ENCODE peak calls at places on chromosomes 7 and 10, in seven cellular contexts. One of them, this sample, is unnamed. For H3K9me3, the result is how much of the 10 kb centered on the place peaks cover.

GRCh38 chr10:103969436-103969835 is 2.5 kb downstream of the SLK start:
- DNase-seq in psoas muscle: no peak
- DNase-seq in A549: no peak
- DNase-seq in ovary: no peak
- DNase-seq in transverse colon: no peak
- DNase-seq in cardiac muscle cell: no peak
- DNase-seq in tibial nerve: no peak
- DNase-seq in this sample: no peak

GRCh38 chr10:17075510-17075909 is 54.1 kb downstream of the CUBN start:
- DNase-seq in psoas muscle: no peak
- DNase-seq in A549: peak
- DNase-seq in ovary: no peak
- DNase-seq in transverse colon: no peak
- DNase-seq in cardiac muscle cell: peak
- DNase-seq in tibial nerve: no peak
- DNase-seq in this sample: no peak

GRCh38 chr10:103839867-103840746 is 15.3 kb downstream of the SH3PXD2A start:
- DNase-seq in psoas muscle: peak
- DNase-seq in A549: no peak
- DNase-seq in ovary: no peak
- DNase-seq in transverse colon: peak
- DNase-seq in cardiac muscle cell: no peak
- DNase-seq in tibial nerve: no peak
- DNase-seq in this sample: no peak

GRCh38 chr7:14846405-14846804 is 56.1 kb downstream of the DGKB start:
- DNase-seq in psoas muscle: no peak
- DNase-seq in A549: no peak
- DNase-seq in ovary: no peak
- DNase-seq in transverse colon: no peak
- DNase-seq in cardiac muscle cell: no peak
- DNase-seq in tibial nerve: no peak
- DNase-seq in this sample: no peak

GRCh38 chr10:95445223-95445836 is 115.8 kb downstream of the SORBS1 start:
- DNase-seq in psoas muscle: peak
- DNase-seq in A549: peak
- DNase-seq in ovary: peak
- DNase-seq in transverse colon: peak
- DNase-seq in cardiac muscle cell: peak
- DNase-seq in tibial nerve: no peak
- DNase-seq in this sample: no peak

GRCh38 chr7:144565586-144565985 is 162.1 kb upstream of the NOBOX start:
- DNase-seq in psoas muscle: no peak
- DNase-seq in A549: no peak
- DNase-seq in ovary: no peak
- DNase-seq in transverse colon: no peak
- DNase-seq in cardiac muscle cell: no peak
- DNase-seq in tibial nerve: no peak
- DNase-seq in this sample: no peak

GRCh38 chr10:59831658-59832503 is 74.5 kb downstream of the CCDC6 start:
- DNase-seq in psoas muscle: no peak
- DNase-seq in A549: no peak
- DNase-seq in ovary: no peak
- DNase-seq in transverse colon: no peak
- DNase-seq in cardiac muscle cell: no peak
- DNase-seq in tibial nerve: no peak
- DNase-seq in this sample: no peak

GRCh38 chr10:77391605-77392235 is 245.9 kb downstream of the KCNMA1 start:
- DNase-seq in psoas muscle: peak
- DNase-seq in A549: peak
- DNase-seq in ovary: peak
- DNase-seq in transverse colon: peak
- DNase-seq in cardiac muscle cell: peak
- DNase-seq in tibial nerve: peak
- DNase-seq in this sample: peak

GRCh38 chr10:67818323-67818722 is 19.7 kb downstream of the DNAJC12 start:
- DNase-seq in psoas muscle: no peak
- DNase-seq in A549: peak
- DNase-seq in ovary: no peak
- DNase-seq in transverse colon: no peak
- DNase-seq in cardiac muscle cell: peak
- DNase-seq in tibial nerve: no peak
- DNase-seq in this sample: no peak

GRCh38 chr10:60282771-60283353 is 106.8 kb downstream of the ANK3 start:
- DNase-seq in psoas muscle: no peak
- DNase-seq in A549: peak
- DNase-seq in ovary: no peak
- DNase-seq in transverse colon: no peak
- DNase-seq in cardiac muscle cell: peak
- DNase-seq in tibial nerve: no peak
- DNase-seq in this sample: no peak

GRCh38 chr10:131062621-131063260 is 248.8 kb downstream of the TCERG1L start:
- DNase-seq in psoas muscle: no peak
- DNase-seq in A549: no peak
- DNase-seq in ovary: no peak
- DNase-seq in transverse colon: no peak
- DNase-seq in cardiac muscle cell: no peak
- DNase-seq in tibial nerve: no peak
- DNase-seq in this sample: no peak

GRCh38 chr10:6383099-6383812 is 180.5 kb downstream of the PFKFB3 start:
- DNase-seq in psoas muscle: no peak
- DNase-seq in A549: no peak
- DNase-seq in ovary: peak
- DNase-seq in transverse colon: no peak
- DNase-seq in cardiac muscle cell: peak
- DNase-seq in tibial nerve: no peak
- DNase-seq in this sample: no peak

GRCh38 chr7:142854505-142855400 is at the start of gene EPHB6:
- DNase-seq in psoas muscle: peak
- DNase-seq in A549: peak
- DNase-seq in ovary: peak
- DNase-seq in transverse colon: peak
- DNase-seq in cardiac muscle cell: peak
- DNase-seq in tibial nerve: peak
- DNase-seq in this sample: peak

GRCh38 chr7:87001214-87001613 is 58.2 kb downstream of the ELAPOR2 start:
- DNase-seq in psoas muscle: no peak
- DNase-seq in A549: no peak
- DNase-seq in ovary: no peak
- DNase-seq in transverse colon: no peak
- DNase-seq in cardiac muscle cell: peak
- DNase-seq in tibial nerve: no peak
- DNase-seq in this sample: no peak

GRCh38 chr7:2032030-2032875 is 200.5 kb downstream of the MAD1L1 start:
- DNase-seq in psoas muscle: peak
- DNase-seq in A549: no peak
- DNase-seq in ovary: no peak
- DNase-seq in transverse colon: no peak
- DNase-seq in cardiac muscle cell: peak
- DNase-seq in tibial nerve: no peak
- DNase-seq in this sample: peak

GRCh38 chr7:139127648-139128047 is 18.1 kb upstream of the ZC3HAV1 start:
- DNase-seq in psoas muscle: no peak
- DNase-seq in A549: no peak
- DNase-seq in ovary: no peak
- DNase-seq in transverse colon: no peak
- DNase-seq in cardiac muscle cell: peak
- DNase-seq in tibial nerve: no peak
- DNase-seq in this sample: no peak

GRCh38 chr10:50439187-50439586 is 184.6 kb downstream of the SGMS1 start:
- DNase-seq in psoas muscle: no peak
- DNase-seq in A549: no peak
- DNase-seq in ovary: no peak
- DNase-seq in transverse colon: no peak
- DNase-seq in cardiac muscle cell: no peak
- DNase-seq in tibial nerve: no peak
- DNase-seq in this sample: no peak

GRCh38 chr7:11252705-11253272 is 279.1 kb downstream of the PHF14 start:
- DNase-seq in psoas muscle: no peak
- DNase-seq in A549: no peak
- DNase-seq in ovary: no peak
- DNase-seq in transverse colon: no peak
- DNase-seq in cardiac muscle cell: no peak
- DNase-seq in tibial nerve: no peak
- DNase-seq in this sample: no peak

GRCh38 chr10:26861326-26861998 is 704 bp upstream of the ABI1 start:
- DNase-seq in psoas muscle: no peak
- DNase-seq in A549: no peak
- DNase-seq in ovary: no peak
- DNase-seq in transverse colon: no peak
- DNase-seq in cardiac muscle cell: no peak
- DNase-seq in tibial nerve: no peak
- DNase-seq in this sample: no peak
- TF ChIP-seq CTCF in psoas muscle: peak
- TF ChIP-seq CTCF in A549: peak
- TF ChIP-seq CTCF in ovary: peak
- TF ChIP-seq CTCF in transverse colon: no peak
- TF ChIP-seq CTCF in cardiac muscle cell: no peak
- TF ChIP-seq CTCF in tibial nerve: no peak
- TF ChIP-seq CTCF in this sample: no peak

GRCh38 chr7:157518514-157519175 is 181.8 kb downstream of the DNAJB6 start:
- DNase-seq in psoas muscle: no peak
- DNase-seq in A549: no peak
- DNase-seq in ovary: no peak
- DNase-seq in transverse colon: no peak
- DNase-seq in cardiac muscle cell: no peak
- DNase-seq in tibial nerve: no peak
- DNase-seq in this sample: no peak

GRCh38 chr7:157520249-157520648 is 183.4 kb downstream of the DNAJB6 start:
- DNase-seq in psoas muscle: no peak
- DNase-seq in A549: no peak
- DNase-seq in ovary: peak
- DNase-seq in transverse colon: no peak
- DNase-seq in cardiac muscle cell: no peak
- DNase-seq in tibial nerve: no peak
- DNase-seq in this sample: no peak

GRCh38 chr7:157521061-157521731 is 184.4 kb downstream of the DNAJB6 start:
- DNase-seq in psoas muscle: no peak
- DNase-seq in A549: no peak
- DNase-seq in ovary: peak
- DNase-seq in transverse colon: no peak
- DNase-seq in cardiac muscle cell: no peak
- DNase-seq in tibial nerve: peak
- DNase-seq in this sample: no peak

GRCh38 chr7:157519246-157519645 is 182.4 kb downstream of the DNAJB6 start:
- DNase-seq in psoas muscle: no peak
- DNase-seq in A549: no peak
- DNase-seq in ovary: peak
- DNase-seq in transverse colon: no peak
- DNase-seq in cardiac muscle cell: no peak
- DNase-seq in tibial nerve: no peak
- DNase-seq in this sample: no peak

DNA sequence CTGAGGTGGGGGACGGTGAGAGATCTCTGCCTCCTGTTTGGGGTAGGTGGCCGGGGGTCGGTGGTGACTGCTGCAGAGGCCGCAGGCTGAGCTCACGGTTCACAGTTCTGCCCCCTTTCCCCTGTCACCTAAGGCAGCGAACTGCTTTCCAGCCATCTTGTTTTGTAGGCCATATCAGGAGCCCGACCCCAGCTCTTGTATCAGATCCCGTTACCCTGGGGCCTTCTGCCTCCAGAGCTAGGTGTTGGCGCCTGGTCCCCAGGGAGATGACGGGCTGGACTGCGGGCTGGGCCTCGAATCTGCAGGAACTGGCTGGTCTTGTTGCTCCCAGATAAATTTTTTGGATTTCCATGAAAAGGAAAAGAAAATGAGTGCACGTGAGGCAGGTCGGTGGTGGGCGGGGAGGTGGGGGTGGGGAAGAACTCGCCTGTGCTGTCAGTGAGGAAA is 183.0 kb downstream of the DNAJB6 start:
- DNase-seq in psoas muscle: no peak
- DNase-seq in A549: no peak
- DNase-seq in ovary: peak
- DNase-seq in transverse colon: no peak
- DNase-seq in cardiac muscle cell: no peak
- DNase-seq in tibial nerve: peak
- DNase-seq in this sample: no peak
- H3K9me3 ChIP-seq in psoas muscle: under half
- H3K9me3 ChIP-seq in A549: under half
- H3K9me3 ChIP-seq in ovary: under half
- H3K9me3 ChIP-seq in transverse colon: under half
- H3K9me3 ChIP-seq in cardiac muscle cell: under half
- H3K9me3 ChIP-seq in tibial nerve: under half
- H3K9me3 ChIP-seq in this sample: under half

DNA sequence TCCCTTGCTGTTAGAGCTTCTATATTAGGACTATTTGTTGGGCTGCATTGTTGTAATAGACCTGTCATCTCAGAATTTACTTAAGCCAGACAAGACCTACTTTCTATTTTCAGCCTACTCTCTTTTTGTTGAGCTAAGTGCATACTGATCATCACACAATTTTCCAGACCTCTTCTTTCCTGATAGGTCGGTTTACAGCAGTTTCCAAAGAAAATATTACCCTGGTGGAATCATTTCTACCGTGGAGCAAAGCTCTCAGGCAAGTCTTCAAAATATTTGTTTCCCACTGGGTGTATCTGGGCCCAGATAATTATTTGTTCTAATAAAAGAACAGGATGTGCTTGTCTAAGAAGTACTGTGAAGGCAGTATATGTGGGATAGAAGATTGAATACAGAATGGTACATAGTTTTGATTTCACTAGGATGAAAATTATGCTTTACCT is 412.0 kb upstream of the KLF6 start:
- DNase-seq in psoas muscle: no peak
- DNase-seq in A549: no peak
- DNase-seq in ovary: no peak
- DNase-seq in transverse colon: no peak
- DNase-seq in cardiac muscle cell: no peak
- DNase-seq in tibial nerve: no peak
- DNase-seq in this sample: no peak
- H3K4me3 ChIP-seq in psoas muscle: no peak
- H3K4me3 ChIP-seq in A549: no peak
- H3K4me3 ChIP-seq in ovary: no peak
- H3K4me3 ChIP-seq in transverse colon: no peak
- H3K4me3 ChIP-seq in cardiac muscle cell: no peak
- H3K4me3 ChIP-seq in tibial nerve: no peak
- H3K4me3 ChIP-seq in this sample: no peak

GRCh38 chr7:35246819-35247218 is 7.1 kb downstream of the TBX20 start:
- DNase-seq in psoas muscle: no peak
- DNase-seq in A549: no peak
- DNase-seq in ovary: no peak
- DNase-seq in transverse colon: no peak
- DNase-seq in cardiac muscle cell: peak
- DNase-seq in tibial nerve: no peak
- DNase-seq in this sample: no peak

GRCh38 chr7:35241431-35241830 is 12.5 kb downstream of the TBX20 start:
- DNase-seq in psoas muscle: no peak
- DNase-seq in A549: no peak
- DNase-seq in ovary: no peak
- DNase-seq in transverse colon: no peak
- DNase-seq in cardiac muscle cell: no peak
- DNase-seq in tibial nerve: no peak
- DNase-seq in this sample: no peak

DNA sequence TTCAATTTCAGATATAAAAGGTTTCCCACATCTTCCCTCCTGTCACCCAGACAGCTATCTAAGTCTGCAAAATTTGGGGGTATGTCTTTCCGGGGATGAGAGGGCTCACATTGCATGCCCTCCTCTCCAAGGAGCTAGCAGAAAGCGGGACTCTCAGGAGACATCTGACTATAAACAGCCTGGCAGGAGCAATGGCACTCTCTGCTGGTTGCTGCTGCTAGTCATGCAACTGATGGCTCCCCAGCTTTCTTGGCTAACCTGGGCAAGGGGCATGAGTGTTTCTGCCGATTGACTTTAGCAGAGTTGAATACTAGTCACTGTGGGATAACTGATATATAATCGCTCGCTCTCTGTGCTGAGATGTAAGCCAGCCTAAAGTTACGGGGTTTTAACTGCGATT is 12.0 kb downstream of the TBX20 start:
- DNase-seq in psoas muscle: no peak
- DNase-seq in A549: no peak
- DNase-seq in ovary: no peak
- DNase-seq in transverse colon: no peak
- DNase-seq in cardiac muscle cell: no peak
- DNase-seq in tibial nerve: no peak
- DNase-seq in this sample: no peak
- TF ChIP-seq CTCF in psoas muscle: peak
- TF ChIP-seq CTCF in A549: no peak
- TF ChIP-seq CTCF in ovary: no peak
- TF ChIP-seq CTCF in transverse colon: no peak
- TF ChIP-seq CTCF in cardiac muscle cell: no peak
- TF ChIP-seq CTCF in tibial nerve: no peak
- TF ChIP-seq CTCF in this sample: peak

This sample was measured in BE2C.